ENCODE peak calls at places on chromosomes 3 and 15, in five cellular contexts. C, V, S, T and O are unnamed samples.

GRCh38 chr3:117788086-117788485 is 1078.5 kb downstream of the TUSC7 start:
- DNase-seq in S (no peak), V (peak), C (no peak), T (no peak), O (no peak)

GRCh38 chr3:10285742-10286524 is 6.8 kb downstream of the GHRL start:
- DNase-seq in V (no peak), T (no peak), S (no peak), C (no peak), O (no peak)

GRCh38 chr3:194139085-194139976 is 3.4 kb downstream of the HES1 start:
- DNase-seq in V (peak), T (peak), C (no peak), S (peak), O (no peak)

GRCh38 chr15:37695719-37696118 is 238.7 kb upstream of the TMCO5A start:
- DNase-seq in S (no peak), V (peak), C (no peak), T (no peak), O (no peak)

GRCh38 chr3:170058127-170058526 is 20.3 kb downstream of the GPR160 start:
- DNase-seq in S (no peak), V (no peak), C (no peak), T (no peak), O (no peak)

GRCh38 chr15:91100561-91101355 is 701 bp downstream of the SV2B start:
- DNase-seq in V (no peak), T (no peak), C (no peak), S (no peak), O (no peak)

GRCh38 chr15:77836116-77836798 is 203.5 kb upstream of the LINGO1 start:
- DNase-seq in V (peak), C (no peak), T (peak), S (no peak), O (peak)

GRCh38 chr3:37800022-37800493 is 61.6 kb upstream of the CTDSPL start:
- DNase-seq in V (no peak), T (no peak), C (no peak), S (no peak), O (no peak)

GRCh38 chr3:53056442-53056841 is 10.6 kb upstream of the SFMBT1 start:
- DNase-seq in V (no peak), C (no peak), T (peak), S (no peak), O (no peak)

GRCh38 chr3:42071720-42072582 is 19.2 kb upstream of the TRAK1 start:
- DNase-seq in V (peak), T (peak), C (no peak), S (peak), O (no peak)

DNA sequence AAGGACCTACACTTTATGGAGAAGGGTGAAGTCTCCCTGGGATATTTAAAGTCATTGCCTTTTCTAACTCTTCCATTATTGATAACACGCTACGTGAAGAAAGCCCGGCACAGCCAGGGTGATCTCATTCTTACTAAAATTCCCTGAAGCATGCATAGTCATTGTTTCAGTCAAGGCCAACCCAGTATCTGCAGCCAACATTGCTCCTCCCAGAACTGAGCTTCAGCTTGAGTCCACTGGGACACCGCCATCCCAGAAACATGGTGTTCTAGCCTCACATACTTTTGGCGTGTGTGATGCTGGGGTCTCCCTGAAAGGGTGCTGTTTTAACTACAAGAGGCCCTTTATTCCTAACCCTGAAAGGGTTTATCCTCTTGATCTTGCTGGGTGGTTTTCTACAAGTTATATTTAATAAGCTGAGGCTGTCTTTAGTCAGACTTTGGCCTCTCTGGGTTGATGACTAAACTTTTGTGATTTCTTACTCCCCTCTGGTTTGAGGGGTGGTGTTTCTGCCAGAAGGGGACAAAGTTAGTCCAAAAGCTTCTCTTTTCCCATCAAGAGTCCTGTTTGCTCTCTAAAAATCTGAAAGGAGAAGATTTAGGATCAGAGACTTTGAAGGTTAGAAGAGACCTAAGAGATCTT is 26.0 kb upstream of the FBN1 start:
- DNase-seq in V (peak), S (peak), T (no peak), C (no peak), O (no peak)
- H3K4me3 ChIP-seq in V (no peak), S (no peak), T (no peak), C (no peak), O (no peak)

DNA sequence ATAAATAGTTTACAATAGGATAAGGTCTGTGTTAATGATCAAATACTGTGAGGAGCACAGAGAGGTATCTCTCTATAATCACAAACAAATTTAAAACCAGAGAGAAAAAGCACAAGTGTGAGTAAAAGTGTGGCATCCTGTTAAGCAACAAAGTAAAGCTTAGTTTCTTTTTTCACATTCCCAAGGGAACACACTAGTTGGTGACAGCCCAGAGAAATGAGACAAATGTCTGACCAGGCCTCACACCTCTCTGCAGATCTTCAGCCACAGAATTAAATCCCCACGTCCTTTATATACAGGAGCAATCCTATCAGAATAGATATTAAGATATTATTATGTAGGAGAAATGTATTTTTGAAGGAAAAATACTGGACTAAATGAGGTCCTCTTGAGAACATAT is 2.7 kb downstream of the FBN1 start:
- DNase-seq in T (no peak), C (no peak), S (no peak), V (no peak), O (no peak)
- H3K4me3 ChIP-seq in T (no peak), C (no peak), S (no peak), V (peak), O (no peak)

GRCh38 chr3:187000711-187001151 is 70.4 kb downstream of the ST6GAL1 start:
- DNase-seq in V (no peak), C (no peak), S (no peak), T (no peak), O (no peak)
- H3K4me3 ChIP-seq in V (no peak), C (peak), S (no peak), T (no peak), O (no peak)

GRCh38 chr3:145188079-145188785 is 972.8 kb downstream of the PLOD2 start:
- DNase-seq in C (no peak), T (peak), S (no peak), V (no peak), O (no peak)

GRCh38 chr3:145176907-145177306 is 984.1 kb downstream of the PLOD2 start:
- DNase-seq in T (no peak), S (no peak), C (no peak), V (no peak), O (no peak)

GRCh38 chr3:145183261-145183660 is 977.7 kb downstream of the PLOD2 start:
- DNase-seq in S (no peak), T (no peak), V (no peak), C (no peak), O (no peak)

DNA sequence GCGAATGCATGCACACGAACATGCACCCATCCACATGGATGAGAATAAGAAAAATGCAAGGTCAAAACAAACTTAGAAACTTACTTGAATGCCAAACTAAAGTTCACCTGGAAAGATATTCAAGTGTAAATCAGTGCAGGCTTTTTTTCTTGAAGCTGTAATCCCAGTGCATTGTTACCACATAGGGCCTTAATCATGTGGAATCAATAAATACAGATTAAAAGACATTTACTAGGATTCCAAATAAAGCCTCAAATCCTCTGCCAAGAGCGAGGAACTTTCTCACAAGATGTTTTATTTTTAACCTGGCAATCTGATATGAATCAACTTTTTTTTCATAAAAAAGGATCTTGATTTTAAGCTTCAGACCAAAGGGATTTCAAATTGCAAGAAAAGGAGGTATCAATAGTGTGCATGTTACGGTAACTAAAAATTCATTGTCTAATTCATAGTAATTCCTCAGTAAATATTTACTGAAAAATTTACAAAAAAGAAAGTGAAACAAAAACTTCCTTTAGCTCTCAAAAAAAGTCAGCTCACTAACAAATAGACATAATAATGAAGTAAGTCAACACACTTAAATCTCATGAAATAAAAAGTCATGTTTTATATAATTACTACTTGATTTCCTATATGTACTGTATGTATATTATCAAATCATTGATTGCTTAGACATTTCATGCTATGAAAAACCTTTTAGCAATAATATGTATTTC is 978.6 kb downstream of the PLOD2 start:
- DNase-seq in V (no peak), S (no peak), T (no peak), C (no peak), O (no peak)
- H3K4me3 ChIP-seq in V (no peak), S (no peak), T (no peak), C (no peak), O (no peak)